ENCODE peak calls at places on chromosomes 6 and 20, in seven cellular contexts. L, J, W, O, D, C and Q are unnamed samples.
A peak's percentile ranks its signal among the peaks of the same experiment; 100 is the strongest.

GRCh38 chr20:18527836-18528235 is 20.1 kb downstream of the SEC23B start:
- DNase-seq in C (no peak), W (no peak), O (no peak), L (no peak), D (no peak), J (no peak), Q (no peak)

GRCh38 chr6:11538799-11539468 is 1.4 kb downstream of the TMEM170B start:
- DNase-seq in C (no peak), J (no peak), L (no peak), W (no peak), O (no peak), D (no peak), Q (no peak)

GRCh38 chr20:45138451-45139300 is 14.4 kb upstream of the WFDC12 start:
- DNase-seq in W (no peak), J (peak; percentile 64), C (no peak), L (no peak), O (peak; percentile 34), D (peak; percentile 32), Q (no peak)

GRCh38 chr6:142834853-142835252 is 110.1 kb downstream of the HIVEP2 start:
- DNase-seq in L (no peak), D (no peak), W (no peak), C (no peak), O (no peak), J (no peak), Q (no peak)

GRCh38 chr6:25354078-25354940 is 75.1 kb downstream of the CARMIL1 start:
- DNase-seq in O (no peak), C (no peak), D (no peak), J (no peak), L (no peak), W (no peak), Q (no peak)

GRCh38 chr20:59537991-59538390 is 66.3 kb upstream of the PHACTR3 start:
- DNase-seq in L (no peak), O (no peak), J (no peak), W (no peak), D (no peak), C (no peak), Q (no peak)

GRCh38 chr20:4533734-4534133 is 188.0 kb upstream of the PRND start:
- DNase-seq in C (no peak), J (no peak), W (no peak), D (no peak), O (no peak), L (no peak), Q (no peak)

GRCh38 chr20:16771204-16771603 is 23.0 kb downstream of the OTOR start:
- DNase-seq in O (no peak), W (no peak), J (no peak), L (no peak), C (no peak), D (no peak), Q (no peak)

GRCh38 chr6:21533678-21534077 is 59.9 kb upstream of the SOX4 start:
- DNase-seq in D (no peak), L (no peak), C (no peak), O (no peak), J (no peak), W (no peak), Q (no peak)

GRCh38 chr6:121838842-121839241 is 403.4 kb downstream of the GJA1 start:
- DNase-seq in O (no peak), D (peak; percentile 75), C (no peak), W (no peak), L (no peak), J (no peak), Q (no peak)

GRCh38 chr20:9514461-9515210 is at the start of gene LAMP5:
- DNase-seq in W (no peak), O (no peak), L (no peak), D (no peak), J (peak; percentile 42), C (no peak), Q (no peak)

GRCh38 chr6:116847234-116847633 is 18.4 kb upstream of the GPRC6A start:
- DNase-seq in C (no peak), L (no peak), J (no peak), W (no peak), O (peak; percentile 59), D (no peak), Q (no peak)

GRCh38 chr20:41734506-41734945 is 116.3 kb upstream of the CHD6 start:
- DNase-seq in L (no peak), W (no peak), O (peak; percentile 75), D (no peak), J (peak; percentile 62), C (no peak), Q (no peak)

GRCh38 chr6:115750292-115750691 is 310.4 kb downstream of the FRK start:
- DNase-seq in C (no peak), J (no peak), D (no peak), O (no peak), W (no peak), L (no peak), Q (no peak)

GRCh38 chr6:101080597-101080996 is 199.5 kb upstream of the ASCC3 start:
- DNase-seq in W (no peak), C (no peak), D (no peak), L (no peak), O (no peak), J (no peak), Q (no peak)

GRCh38 chr20:53708129-53708968 is 114.7 kb upstream of the ZNF217 start:
- DNase-seq in L (no peak), D (no peak), J (no peak), W (no peak), O (no peak), C (no peak), Q (no peak)

DNA sequence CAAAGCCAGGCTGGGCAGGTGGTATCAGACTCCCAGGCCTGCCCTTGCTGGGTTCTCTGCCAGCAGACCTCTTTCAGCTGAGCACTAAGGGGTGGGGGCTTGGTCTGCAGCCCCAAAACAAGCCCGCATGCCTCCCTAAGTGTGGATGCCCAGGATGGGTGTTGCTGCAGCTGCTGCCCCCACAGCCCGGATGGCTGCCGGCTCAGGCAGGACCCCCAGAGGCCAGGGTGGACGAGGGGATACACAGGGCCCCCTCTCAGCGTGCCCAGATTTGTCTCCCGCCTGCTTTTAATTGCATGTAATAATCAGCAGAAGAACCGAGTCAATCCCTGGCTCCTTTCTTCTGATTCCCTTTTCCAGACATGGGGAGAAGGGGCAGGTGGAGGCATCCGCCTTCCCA is 60.8 kb downstream of the VEGFA start:
- DNase-seq in C (no peak), J (no peak), D (no peak), W (no peak), L (no peak), O (no peak), Q (no peak)
- H3K4me1 ChIP-seq in C (no peaks in the 10 kb centered on the region), J (peaks cover 72% of the 10 kb centered on the region), D (no peaks in the 10 kb centered on the region), W (no peaks in the 10 kb centered on the region), L (no peaks in the 10 kb centered on the region), O (peaks cover 63% of the 10 kb centered on the region), Q (no peaks in the 10 kb centered on the region)

DNA sequence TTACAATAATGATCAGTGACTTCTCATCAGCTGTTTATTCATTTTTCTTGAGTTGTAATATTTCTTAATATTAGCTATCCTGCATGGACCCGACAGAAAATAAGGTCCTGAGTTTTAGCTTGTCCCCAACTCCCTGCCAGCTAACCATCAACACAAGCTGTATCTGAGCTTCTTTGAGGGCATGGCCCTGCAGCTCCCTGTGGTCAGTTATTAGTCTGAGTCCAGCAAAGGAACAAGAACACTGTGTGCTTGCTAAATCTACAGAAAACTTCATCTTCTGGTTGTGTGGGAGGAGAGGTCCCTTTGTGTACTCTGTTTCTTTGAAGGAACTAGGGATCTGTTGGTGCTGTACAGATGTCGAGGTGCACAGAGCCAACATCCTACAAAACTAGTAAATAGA is 248.3 kb downstream of the LAMA2 start:
- DNase-seq in C (peak; percentile 91), L (peak; percentile 38), O (no peak), J (peak; percentile 19), W (peak; percentile 74), D (peak; percentile 59), Q (no peak)
- TF ChIP-seq POLR2A in C (no peak), L (no peak), O (no peak), J (no peak), W (no peak), D (no peak), Q (no peak)

DNA sequence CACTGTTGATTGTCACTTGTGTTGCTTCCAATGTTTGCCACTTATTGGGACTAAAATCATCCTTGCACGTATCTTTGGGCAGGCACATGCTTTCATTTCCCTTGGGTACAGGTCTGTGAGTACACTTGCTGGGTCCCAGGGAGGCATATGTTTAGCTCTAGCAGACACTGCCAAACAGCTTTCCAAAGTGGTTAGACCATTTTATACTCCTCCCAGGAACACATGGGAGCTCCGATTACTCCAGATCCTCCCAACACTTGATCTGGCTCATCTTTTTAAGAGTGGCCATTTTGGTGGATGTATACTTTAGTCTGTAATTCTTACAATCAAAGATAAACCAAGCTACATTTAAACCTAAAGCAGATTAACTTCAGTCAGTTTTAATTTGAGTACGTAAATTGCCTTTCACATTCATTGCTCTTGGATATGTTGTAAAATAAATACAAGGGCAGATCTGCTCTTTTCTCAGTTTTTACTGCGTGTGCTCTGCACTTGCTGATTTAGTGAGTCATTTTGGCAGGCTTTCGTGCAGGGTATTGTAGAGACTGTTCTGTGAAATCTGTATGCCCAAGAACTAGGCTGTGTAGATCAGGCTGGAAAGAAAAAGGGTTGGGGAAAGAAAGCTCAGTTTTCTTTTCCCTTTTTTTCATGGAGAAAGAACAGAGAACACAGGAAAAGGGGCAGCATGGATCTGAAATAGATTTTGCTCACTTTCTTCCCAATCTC is 19.5 kb downstream of the SLC22A1 start:
- DNase-seq in J (no peak), D (no peak), W (no peak), L (no peak), C (peak; percentile 70), O (no peak), Q (no peak)
- H3K27ac ChIP-seq in J (no peak overlapping the region), D (no peak overlapping the region), W (peak overlapping the region; percentile 16), L (peak overlapping the region; percentile 77), C (peak overlapping the region; percentile 67), O (no peak overlapping the region), Q (peak overlapping the region; percentile 65)

GRCh38 chr6:41570270-41570615 is 24.1 kb downstream of the FOXP4 start:
- DNase-seq in C (no peak), O (no peak), J (no peak), D (no peak), L (no peak), W (no peak), Q (no peak)

GRCh38 chr6:41574002-41574401 is 27.8 kb downstream of the FOXP4 start:
- DNase-seq in O (no peak), L (no peak), D (no peak), C (no peak), J (no peak), W (no peak), Q (no peak)

GRCh38 chr6:41573268-41573667 is 27.1 kb downstream of the FOXP4 start:
- DNase-seq in W (no peak), L (no peak), O (no peak), J (no peak), D (no peak), C (no peak), Q (no peak)

GRCh38 chr6:41571066-41571780 is 25.0 kb downstream of the FOXP4 start:
- DNase-seq in D (no peak), L (peak; percentile 44), O (no peak), J (no peak), W (no peak), C (no peak), Q (no peak)

GRCh38 chr6:41572613-41573012 is 26.4 kb downstream of the FOXP4 start:
- DNase-seq in W (no peak), D (no peak), O (no peak), C (no peak), L (no peak), J (no peak), Q (no peak)
- H3K4me1 ChIP-seq in W (no peaks in the 10 kb centered on the region), D (peaks cover 36% of the 10 kb centered on the region), O (peaks cover 73% of the 10 kb centered on the region), C (peaks cover 32% of the 10 kb centered on the region), L (peaks cover 12% of the 10 kb centered on the region), J (peaks cover 68% of the 10 kb centered on the region), Q (peaks cover 8% of the 10 kb centered on the region)

GRCh38 chr20:48352042-48352441 is 475.8 kb downstream of the PREX1 start:
- DNase-seq in D (no peak), C (no peak), J (no peak), O (no peak), L (no peak), W (no peak), Q (no peak)
- TF ChIP-seq POLR2A in D (no peak), C (no peak), J (no peak), O (no peak), L (no peak), W (no peak), Q (no peak)

GRCh38 chr6:132070356-132070755 is 119.2 kb upstream of the CCN2 start:
- DNase-seq in L (no peak), J (no peak), C (no peak), W (no peak), O (no peak), D (no peak), Q (no peak)
- H3K27ac ChIP-seq in L (no peak overlapping the region), J (no peak overlapping the region), C (peak overlapping the region; percentile 2), W (no peak overlapping the region), O (no peak overlapping the region), D (no peak overlapping the region), Q (no peak overlapping the region)